ENCODE peak calls at places on chromosomes 2 and 18, in six cellular contexts. V, J, K, H, Z and Y are unnamed samples.

GRCh38 chr2:197515277-197515797 is 529 bp upstream of the MOB4 start:
- DNase-seq in Z (no peak), K (no peak), V (no peak), J (no peak), H (no peak), Y (no peak)

GRCh38 chr2:117942958-117943672 is 70.8 kb downstream of the CCDC93 start:
- DNase-seq in J (no peak), V (no peak), H (no peak), K (no peak), Z (no peak), Y (peak; percentile 92)

GRCh38 chr2:120740375-120740764 is 4.7 kb downstream of the GLI2 start:
- DNase-seq in Z (peak; percentile 43), V (no peak), J (no peak), K (no peak), H (no peak), Y (no peak)

GRCh38 chr2:169286858-169287257 is 75.5 kb downstream of the LRP2 start:
- DNase-seq in H (no peak), K (no peak), Z (no peak), J (no peak), V (no peak), Y (no peak)

GRCh38 chr2:70418514-70418913 is 116.6 kb upstream of the FAM136A start:
- DNase-seq in J (no peak), K (no peak), Z (no peak), V (no peak), H (no peak), Y (no peak)

GRCh38 chr2:176085861-176086771 is 2.4 kb upstream of the EVX2 start:
- DNase-seq in K (peak; percentile 37), Z (no peak), H (peak; percentile 34), V (no peak), J (peak; percentile 88), Y (no peak)

GRCh38 chr2:133492719-133493366 is 75.4 kb downstream of the NCKAP5 start:
- DNase-seq in V (no peak), J (no peak), Z (no peak), H (no peak), K (no peak), Y (no peak)

GRCh38 chr2:237726401-237726830 is 72.2 kb upstream of the RBM44 start:
- DNase-seq in Z (peak; percentile 56), J (no peak), V (no peak), K (peak; percentile 38), H (no peak), Y (peak; percentile 32)

GRCh38 chr2:112152476-112153178 is 14.4 kb downstream of the FBLN7 start:
- DNase-seq in J (peak; percentile 18), H (no peak), Z (no peak), V (no peak), K (no peak), Y (no peak)

GRCh38 chr18:70373062-70373519 is 84.2 kb downstream of the SOCS6 start:
- DNase-seq in J (no peak), K (peak; percentile 87), Z (no peak), V (no peak), H (no peak), Y (peak; percentile 86)

GRCh38 chr2:226354434-226354833 is 445.2 kb downstream of the IRS1 start:
- DNase-seq in H (no peak), K (peak; percentile 29), V (no peak), J (no peak), Z (no peak), Y (peak; percentile 50)

GRCh38 chr18:77132369-77133050 is at the start of gene MBP:
- DNase-seq in V (peak; percentile 56), H (peak; percentile 99), J (peak; percentile 92), K (no peak), Z (no peak), Y (no peak)

GRCh38 chr2:240713928-240714746 is 22.5 kb downstream of the AQP12A start:
- DNase-seq in Z (no peak), H (no peak), K (no peak), V (no peak), J (no peak), Y (no peak)

GRCh38 chr2:12120281-12121150 is 374.1 kb downstream of the LPIN1 start:
- DNase-seq in K (peak; percentile 84), Z (no peak), H (no peak), J (no peak), V (no peak), Y (peak; percentile 72)

DNA sequence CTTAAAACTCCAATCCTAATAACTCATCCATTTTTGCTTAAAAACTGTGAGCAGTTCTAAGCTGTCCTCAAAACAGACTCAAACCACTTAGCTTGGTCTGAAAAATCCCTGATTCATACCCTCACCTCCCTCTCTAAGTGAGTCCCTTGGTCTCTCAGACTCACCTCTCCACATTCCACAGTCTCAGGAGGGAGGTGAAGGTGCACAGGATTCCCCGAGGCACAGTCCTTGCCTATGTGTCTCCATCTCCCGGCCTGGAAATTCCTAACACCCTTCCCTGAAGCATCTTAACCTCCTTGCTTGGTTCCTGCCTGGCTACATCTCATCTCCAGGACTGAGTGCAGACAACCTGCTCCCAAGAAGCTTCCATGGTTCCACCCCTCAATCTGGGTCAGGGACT is 45.0 kb downstream of the CYRIA start:
- DNase-seq in V (no peak), K (no peak), H (no peak), J (no peak), Z (no peak), Y (no peak)
- TF ChIP-seq CTCF in V (no peak), K (no peak), H (no peak), J (no peak), Z (no peak), Y (no peak)

GRCh38 chr2:96951125-96951654 is 35.2 kb downstream of the FAM178B start:
- DNase-seq in K (peak; percentile 38), Z (peak; percentile 72), J (peak; percentile 96), H (peak; percentile 89), V (peak; percentile 72), Y (no peak)
- TF ChIP-seq CTCF in K (peak; percentile 83), Z (peak; percentile 96), J (peak; percentile 99), H (peak; percentile 91), V (peak; percentile 95), Y (peak; percentile 91)

GRCh38 chr2:109067829-109068152 is 61.2 kb upstream of the SH3RF3 start:
- DNase-seq in V (no peak), J (no peak), K (no peak), H (no peak), Z (no peak), Y (no peak)
- TF ChIP-seq CTCF in V (no peak), J (no peak), K (no peak), H (no peak), Z (no peak), Y (no peak)

GRCh38 chr2:72326759-72327158 is 179.1 kb upstream of the CYP26B1 start:
- DNase-seq in K (peak; percentile 57), Z (no peak), V (no peak), H (no peak), J (no peak), Y (peak; percentile 9)

GRCh38 chr2:72330673-72331072 is 183.0 kb upstream of the CYP26B1 start:
- DNase-seq in Z (no peak), V (no peak), K (no peak), J (no peak), H (no peak), Y (no peak)

GRCh38 chr2:72325592-72326422 is 178.1 kb upstream of the CYP26B1 start:
- DNase-seq in K (no peak), V (no peak), H (peak; percentile 54), Z (no peak), J (peak; percentile 86), Y (peak; percentile 19)
- TF ChIP-seq CTCF in K (peak; percentile 58), V (peak; percentile 45), H (peak; percentile 67), Z (peak; percentile 61), J (peak; percentile 85), Y (peak; percentile 82)

GRCh38 chr2:39062320-39062719 is 58.5 kb downstream of the SOS1 start:
- DNase-seq in Z (no peak), J (no peak), K (no peak), H (no peak), V (no peak), Y (no peak)

GRCh38 chr2:39058101-39058500 is 62.8 kb downstream of the SOS1 start:
- DNase-seq in Z (no peak), V (no peak), H (no peak), K (no peak), J (no peak), Y (no peak)

GRCh38 chr2:39061280-39061679 is 59.6 kb downstream of the SOS1 start:
- DNase-seq in H (no peak), V (no peak), Z (no peak), K (no peak), J (no peak), Y (no peak)

DNA sequence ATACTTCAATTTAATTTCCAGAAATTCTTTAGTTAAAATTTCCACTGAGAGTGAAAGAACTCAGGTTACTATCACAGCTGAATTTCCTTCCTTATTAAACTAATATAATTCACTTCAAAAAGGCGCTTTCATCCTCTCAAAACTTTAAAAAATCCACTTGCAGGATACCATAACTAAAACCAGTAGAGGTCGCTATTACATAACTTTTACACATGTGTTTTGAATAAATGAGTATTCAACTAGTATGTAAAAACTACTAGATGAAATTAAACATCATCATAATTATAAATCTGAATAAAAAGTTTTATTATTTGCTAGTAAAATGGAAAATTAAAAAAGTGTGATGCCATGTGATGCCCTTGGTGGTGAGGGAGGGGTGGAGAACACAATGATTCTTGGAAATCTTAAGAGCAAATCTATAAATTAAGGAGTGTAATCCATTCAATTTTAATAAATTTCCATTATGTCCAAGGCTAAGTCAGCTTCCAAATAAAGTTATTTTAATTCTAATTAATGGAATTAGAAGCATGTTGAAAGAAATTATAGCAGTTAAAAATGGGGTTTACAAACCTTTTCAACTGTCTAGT is 61.4 kb downstream of the SOS1 start:
- DNase-seq in H (no peak), Z (no peak), K (peak; percentile 76), J (no peak), V (no peak), Y (peak; percentile 64)
- TF ChIP-seq CTCF in H (peak; percentile 43), Z (peak; percentile 78), K (peak; percentile 55), J (peak; percentile 89), V (peak; percentile 71), Y (peak; percentile 91)